ENCODE peak calls at places on chromosome 2, in six cellular contexts. W, L, Y, O, B and J are unnamed samples.
A peak's percentile ranks its signal among the peaks of the same experiment; 100 is the strongest.

GRCh38 chr2:72685666-72686065 is 140.2 kb downstream of the EXOC6B start:
- DNase-seq in W (no peak), L (no peak), Y (no peak), O (no peak), B (no peak), J (no peak)

GRCh38 chr2:98502556-98503335 is 58.1 kb downstream of the INPP4A start:
- DNase-seq in W (peak; percentile 4), L (peak; percentile 51), Y (no peak), O (no peak), B (peak; percentile 95), J (peak; percentile 50)

GRCh38 chr2:8089596-8089995 is 592.3 kb upstream of the ID2 start:
- DNase-seq in W (no peak), L (peak; percentile 90), Y (no peak), O (no peak), B (peak; percentile 98), J (peak; percentile 89)

GRCh38 chr2:174607989-174608865 is 10.6 kb upstream of the WIPF1 start:
- DNase-seq in W (no peak), L (no peak), Y (no peak), O (no peak), B (no peak), J (no peak)

GRCh38 chr2:38622210-38622609 is 19.5 kb upstream of the HNRNPLL start:
- DNase-seq in W (no peak), L (no peak), Y (no peak), O (no peak), B (no peak), J (no peak)

GRCh38 chr2:237594514-237594871 is 4.0 kb upstream of the RAB17 start:
- DNase-seq in W (no peak), L (peak; percentile 25), Y (no peak), O (no peak), B (peak; percentile 37), J (peak; percentile 87)

GRCh38 chr2:176781570-176782217 is 430.9 kb upstream of the HNRNPA3 start:
- DNase-seq in W (no peak), L (no peak), Y (no peak), O (no peak), B (no peak), J (no peak)

GRCh38 chr2:187552959-187553681 is 1.1 kb downstream of the TFPI start:
- DNase-seq in W (no peak), L (peak; percentile 91), Y (no peak), O (no peak), B (peak; percentile 67), J (peak; percentile 87)

GRCh38 chr2:197182668-197183067 is 127.9 kb downstream of the ANKRD44 start:
- DNase-seq in W (no peak), L (no peak), Y (no peak), O (no peak), B (no peak), J (no peak)

GRCh38 chr2:147636238-147636887 is 208.5 kb upstream of the ACVR2A start:
- DNase-seq in W (no peak), L (peak; percentile 69), Y (no peak), O (no peak), B (peak; percentile 34), J (peak; percentile 89)

GRCh38 chr2:160075171-160075570 is 12.8 kb upstream of the PLA2R1 start:
- DNase-seq in W (no peak), L (peak; percentile 33), Y (no peak), O (no peak), B (no peak), J (no peak)

GRCh38 chr2:112916145-112916571 is 5.2 kb downstream of the IL37 start:
- DNase-seq in W (no peak), L (no peak), Y (no peak), O (no peak), B (no peak), J (no peak)

GRCh38 chr2:218895326-218895725 is 14.7 kb downstream of the WNT10A start:
- DNase-seq in W (no peak), L (no peak), Y (no peak), O (no peak), B (no peak), J (no peak)

GRCh38 chr2:191582355-191582754 is 95.6 kb upstream of the NABP1 start:
- DNase-seq in W (no peak), L (peak; percentile 87), Y (no peak), O (no peak), B (peak; percentile 95), J (peak; percentile 62)

GRCh38 chr2:59575191-59575590 is 978.3 kb downstream of the BCL11A start:
- DNase-seq in W (no peak), L (no peak), Y (no peak), O (no peak), B (no peak), J (no peak)

GRCh38 chr2:30165617-30166016 is 18.8 kb downstream of the YPEL5 start:
- DNase-seq in W (no peak), L (no peak), Y (no peak), O (no peak), B (peak; percentile 92), J (no peak)

GRCh38 chr2:42217307-42217706 is 48.2 kb downstream of the EML4 start:
- DNase-seq in W (no peak), L (no peak), Y (no peak), O (no peak), B (no peak), J (no peak)

GRCh38 chr2:17539596-17539992 is 902 bp upstream of the VSNL1 start:
- DNase-seq in W (no peak), L (no peak), Y (peak; percentile 83), O (no peak), B (peak; percentile 61), J (peak; percentile 65)

GRCh38 chr2:37414470-37414949 is 70.1 kb downstream of the QPCT start:
- DNase-seq in W (peak; percentile 44), L (peak; percentile 81), Y (no peak), O (no peak), B (peak; percentile 71), J (peak; percentile 79)

GRCh38 chr2:47307066-47307465 is 95.9 kb upstream of the MSH2 start:
- DNase-seq in W (no peak), L (peak; percentile 76), Y (no peak), O (no peak), B (no peak), J (peak; percentile 45)

GRCh38 chr2:147511491-147511948 is 333.3 kb upstream of the ACVR2A start:
- DNase-seq in W (no peak), L (no peak), Y (no peak), O (no peak), B (peak; percentile 23), J (no peak)

GRCh38 chr2:164069542-164069941 is 333.7 kb upstream of the FIGN start:
- DNase-seq in W (no peak), L (no peak), Y (no peak), O (no peak), B (no peak), J (no peak)

GRCh38 chr2:218865396-218865795 is 5.8 kb downstream of the WNT6 start:
- DNase-seq in W (no peak), L (no peak), Y (no peak), O (no peak), B (no peak), J (no peak)

GRCh38 chr2:10556271-10557140 is 108.4 kb upstream of the ODC1 start:
- DNase-seq in W (no peak), L (no peak), Y (no peak), O (no peak), B (no peak), J (no peak)

GRCh38 chr2:219384083-219384713 is 3.5 kb downstream of the DNPEP start:
- DNase-seq in W (no peak), L (no peak), Y (peak; percentile 57), O (no peak), B (no peak), J (no peak)

GRCh38 chr2:207341114-207341750 is 175.5 kb upstream of the KLF7 start:
- DNase-seq in W (peak; percentile 54), L (no peak), Y (no peak), O (no peak), B (no peak), J (no peak)

DNA sequence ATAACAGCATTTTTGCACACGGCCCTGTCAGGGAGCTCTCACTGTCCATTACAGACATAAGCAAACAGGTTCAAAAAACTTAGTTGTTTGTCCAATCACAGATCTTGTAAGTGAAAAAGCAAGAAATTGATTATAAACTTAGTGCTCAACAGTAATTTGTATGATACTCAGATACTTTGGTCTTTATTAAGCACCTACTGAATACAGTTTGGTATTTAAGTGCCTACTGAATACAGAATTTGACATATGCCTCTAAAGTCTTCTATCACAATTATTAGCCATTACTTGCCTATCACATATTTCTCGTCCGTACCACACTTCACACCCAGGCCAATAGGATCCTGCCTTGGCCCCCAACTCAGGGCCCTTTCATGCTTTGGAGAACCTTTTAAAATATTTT is 283.1 kb downstream of the SUCLG1 start:
- DNase-seq in W (no peak), L (no peak), Y (no peak), O (no peak), B (no peak), J (no peak)
- H4K91ac ChIP-seq in W (no peak overlapping the region), L (no peak overlapping the region), Y (no peak overlapping the region), O (no peak overlapping the region), B (no peak overlapping the region), J (no peak overlapping the region)

DNA sequence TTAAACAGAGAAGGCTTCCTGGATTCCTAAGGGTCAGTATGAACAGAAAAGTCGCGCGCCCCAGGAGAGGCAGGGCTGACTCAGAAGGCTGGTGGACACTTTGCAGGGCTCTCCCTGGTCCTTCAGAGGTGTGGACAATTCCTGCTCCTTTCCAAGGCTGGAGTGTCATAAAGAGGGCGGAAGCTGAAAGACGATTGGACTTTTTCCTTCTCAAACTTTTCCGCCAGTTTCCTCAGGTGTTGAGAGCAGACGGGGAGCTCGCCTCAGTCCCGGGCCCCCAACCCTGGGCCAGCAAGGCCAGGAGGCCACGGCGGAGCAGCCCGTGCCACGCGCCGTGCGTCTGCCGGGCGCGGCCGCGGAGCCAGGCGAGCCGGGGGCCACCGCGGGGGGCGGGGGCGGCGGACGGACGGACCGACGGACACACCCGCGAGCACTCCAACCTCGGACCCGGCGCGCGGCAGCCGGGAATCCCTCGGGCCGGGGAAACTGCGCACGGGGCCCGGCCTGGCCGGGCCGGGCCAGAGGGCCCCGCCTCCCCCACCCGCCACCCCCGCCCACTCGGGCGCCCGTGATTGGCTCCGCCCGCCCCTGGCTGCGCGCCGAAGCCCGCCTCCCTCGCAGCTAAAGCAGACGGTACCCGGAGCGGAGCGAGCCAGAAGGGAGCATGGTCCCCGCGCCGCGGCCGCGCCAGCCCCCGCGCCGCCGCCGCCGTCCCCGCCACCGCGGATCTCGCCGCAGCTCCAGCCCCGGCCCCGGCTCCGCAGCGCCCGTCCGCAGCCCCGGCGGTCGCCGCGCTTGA is at the start of gene KLHL29:
- DNase-seq in W (no peak), L (peak; percentile 71), Y (peak; percentile 59), O (no peak), B (peak; percentile 83), J (peak; percentile 76)
- H3K9ac ChIP-seq in W (peak within 1 kb of the TSS; percentile 91), L (peak within 1 kb of the TSS; percentile 87), Y (no peak within 1 kb of the TSS), O (no peak within 1 kb of the TSS), B (peak within 1 kb of the TSS; percentile 67), J (peak within 1 kb of the TSS; percentile 80)

GRCh38 chr2:137842952-137843351 is 121.3 kb upstream of the HNMT start:
- DNase-seq in W (no peak), L (no peak), Y (no peak), O (no peak), B (no peak), J (no peak)
- H3K23ac ChIP-seq in W (no peak overlapping the region), L (no peak overlapping the region), Y (no peak overlapping the region), O (no peak overlapping the region), B (no peak overlapping the region), J (no peak overlapping the region)

GRCh38 chr2:119710281-119710680 is 31.3 kb downstream of the TMEM177 start:
- DNase-seq in W (no peak), L (no peak), Y (no peak), O (no peak), B (no peak), J (no peak)
- H4K91ac ChIP-seq in W (no peak overlapping the region), L (no peak overlapping the region), Y (no peak overlapping the region), O (no peak overlapping the region), B (no peak overlapping the region), J (no peak overlapping the region)

GRCh38 chr2:25293958-25294513 is 47.7 kb downstream of the DNMT3A start:
- DNase-seq in W (no peak), L (no peak), Y (no peak), O (no peak), B (no peak), J (no peak)
- H3K9ac ChIP-seq in W (no peak overlapping the region), L (no peak overlapping the region), Y (no peak overlapping the region), O (no peak overlapping the region), B (no peak overlapping the region), J (no peak overlapping the region)